ENCODE peak calls at places on chromosomes 5 and 9, in eight cellular contexts. One of them, this sample, is unnamed.

GRCh38 chr9:114643001-114643400 is 14.6 kb downstream of the TEX53 start:
- DNase-seq in IMR-90: no peak
- DNase-seq in mucosa of descending colon: no peak
- DNase-seq in CD8-positive, alpha-beta T cell: no peak
- DNase-seq in GM20000: no peak
- DNase-seq in choroid plexus epithelial cell: no peak
- DNase-seq in ovary: no peak
- DNase-seq in GM23338: no peak
- DNase-seq in this sample: no peak

GRCh38 chr9:7976167-7976755 is 176.7 kb upstream of the DMAC1 start:
- DNase-seq in ovary: no peak
- DNase-seq in mucosa of descending colon: peak
- DNase-seq in choroid plexus epithelial cell: no peak
- DNase-seq in CD8-positive, alpha-beta T cell: peak
- DNase-seq in GM23338: no peak
- DNase-seq in GM20000: peak
- DNase-seq in IMR-90: no peak
- DNase-seq in this sample: no peak

GRCh38 chr9:120768247-120768646 is 25.0 kb downstream of the FBXW2 start:
- DNase-seq in choroid plexus epithelial cell: no peak
- DNase-seq in GM23338: peak
- DNase-seq in GM20000: no peak
- DNase-seq in IMR-90: no peak
- DNase-seq in ovary: no peak
- DNase-seq in mucosa of descending colon: no peak
- DNase-seq in CD8-positive, alpha-beta T cell: no peak
- DNase-seq in this sample: no peak

GRCh38 chr5:1671351-1671750 is 128.3 kb downstream of the MRPL36 start:
- DNase-seq in GM20000: no peak
- DNase-seq in IMR-90: no peak
- DNase-seq in CD8-positive, alpha-beta T cell: no peak
- DNase-seq in mucosa of descending colon: no peak
- DNase-seq in choroid plexus epithelial cell: no peak
- DNase-seq in GM23338: no peak
- DNase-seq in ovary: no peak
- DNase-seq in this sample: no peak

GRCh38 chr5:137015540-137016116 is 483.5 kb downstream of the SPOCK1 start:
- DNase-seq in GM23338: no peak
- DNase-seq in GM20000: no peak
- DNase-seq in choroid plexus epithelial cell: no peak
- DNase-seq in ovary: no peak
- DNase-seq in CD8-positive, alpha-beta T cell: no peak
- DNase-seq in mucosa of descending colon: no peak
- DNase-seq in IMR-90: no peak
- DNase-seq in this sample: no peak

GRCh38 chr5:111353035-111353434 is 128.9 kb downstream of the CAMK4 start:
- DNase-seq in ovary: no peak
- DNase-seq in mucosa of descending colon: no peak
- DNase-seq in GM20000: no peak
- DNase-seq in choroid plexus epithelial cell: peak
- DNase-seq in IMR-90: peak
- DNase-seq in CD8-positive, alpha-beta T cell: no peak
- DNase-seq in GM23338: no peak
- DNase-seq in this sample: no peak

GRCh38 chr9:5360341-5360740 is 20.7 kb upstream of the RLN1 start:
- DNase-seq in IMR-90: no peak
- DNase-seq in CD8-positive, alpha-beta T cell: no peak
- DNase-seq in choroid plexus epithelial cell: no peak
- DNase-seq in GM23338: no peak
- DNase-seq in mucosa of descending colon: no peak
- DNase-seq in GM20000: no peak
- DNase-seq in ovary: no peak
- DNase-seq in this sample: no peak

GRCh38 chr9:94801242-94801641 is 74.7 kb downstream of the AOPEP start:
- DNase-seq in IMR-90: peak
- DNase-seq in GM20000: no peak
- DNase-seq in GM23338: no peak
- DNase-seq in choroid plexus epithelial cell: no peak
- DNase-seq in ovary: no peak
- DNase-seq in CD8-positive, alpha-beta T cell: no peak
- DNase-seq in mucosa of descending colon: no peak
- DNase-seq in this sample: no peak

GRCh38 chr5:59051938-59052337 is 469.1 kb downstream of the RAB3C start:
- DNase-seq in GM23338: no peak
- DNase-seq in GM20000: no peak
- DNase-seq in IMR-90: no peak
- DNase-seq in choroid plexus epithelial cell: no peak
- DNase-seq in ovary: no peak
- DNase-seq in CD8-positive, alpha-beta T cell: no peak
- DNase-seq in mucosa of descending colon: no peak
- DNase-seq in this sample: no peak

GRCh38 chr9:136558373-136558772 is 12.5 kb upstream of the NOTCH1 start:
- DNase-seq in choroid plexus epithelial cell: no peak
- DNase-seq in GM23338: no peak
- DNase-seq in IMR-90: no peak
- DNase-seq in CD8-positive, alpha-beta T cell: no peak
- DNase-seq in GM20000: no peak
- DNase-seq in mucosa of descending colon: no peak
- DNase-seq in ovary: no peak
- DNase-seq in this sample: no peak

GRCh38 chr9:36276840-36277239 is 18.6 kb upstream of the GNE start:
- DNase-seq in mucosa of descending colon: peak
- DNase-seq in GM20000: no peak
- DNase-seq in ovary: no peak
- DNase-seq in GM23338: peak
- DNase-seq in CD8-positive, alpha-beta T cell: no peak
- DNase-seq in choroid plexus epithelial cell: peak
- DNase-seq in IMR-90: peak
- DNase-seq in this sample: no peak

GRCh38 chr5:102955463-102955862 is 164.5 kb downstream of the GIN1 start:
- DNase-seq in GM20000: no peak
- DNase-seq in mucosa of descending colon: no peak
- DNase-seq in IMR-90: no peak
- DNase-seq in choroid plexus epithelial cell: no peak
- DNase-seq in GM23338: no peak
- DNase-seq in CD8-positive, alpha-beta T cell: no peak
- DNase-seq in ovary: no peak
- DNase-seq in this sample: no peak

GRCh38 chr5:7210549-7210948 is 185.4 kb upstream of the ADCY2 start:
- DNase-seq in mucosa of descending colon: no peak
- DNase-seq in GM20000: no peak
- DNase-seq in CD8-positive, alpha-beta T cell: no peak
- DNase-seq in ovary: no peak
- DNase-seq in IMR-90: no peak
- DNase-seq in GM23338: no peak
- DNase-seq in choroid plexus epithelial cell: no peak
- DNase-seq in this sample: no peak

GRCh38 chr9:656918-657583 is 184.4 kb upstream of the DMRT1 start:
- DNase-seq in mucosa of descending colon: no peak
- DNase-seq in GM20000: no peak
- DNase-seq in ovary: no peak
- DNase-seq in CD8-positive, alpha-beta T cell: no peak
- DNase-seq in IMR-90: no peak
- DNase-seq in GM23338: no peak
- DNase-seq in choroid plexus epithelial cell: no peak
- DNase-seq in this sample: no peak

GRCh38 chr5:37816331-37816730 is 23.5 kb downstream of the GDNF start:
- DNase-seq in GM23338: no peak
- DNase-seq in ovary: no peak
- DNase-seq in IMR-90: no peak
- DNase-seq in GM20000: no peak
- DNase-seq in mucosa of descending colon: no peak
- DNase-seq in choroid plexus epithelial cell: no peak
- DNase-seq in CD8-positive, alpha-beta T cell: no peak
- DNase-seq in this sample: no peak

GRCh38 chr5:6729400-6730310 is 16.4 kb downstream of the TENT4A start:
- DNase-seq in IMR-90: no peak
- DNase-seq in CD8-positive, alpha-beta T cell: peak
- DNase-seq in ovary: no peak
- DNase-seq in GM20000: no peak
- DNase-seq in choroid plexus epithelial cell: no peak
- DNase-seq in GM23338: no peak
- DNase-seq in mucosa of descending colon: peak
- DNase-seq in this sample: no peak

GRCh38 chr9:81601639-81602623 is 87.4 kb downstream of the TLE1 start:
- DNase-seq in GM23338: no peak
- DNase-seq in IMR-90: peak
- DNase-seq in GM20000: no peak
- DNase-seq in mucosa of descending colon: no peak
- DNase-seq in ovary: no peak
- DNase-seq in choroid plexus epithelial cell: peak
- DNase-seq in CD8-positive, alpha-beta T cell: no peak
- DNase-seq in this sample: no peak

GRCh38 chr9:132894343-132894742 is 15.6 kb downstream of the SPACA9 start:
- DNase-seq in ovary: peak
- DNase-seq in GM23338: no peak
- DNase-seq in CD8-positive, alpha-beta T cell: no peak
- DNase-seq in mucosa of descending colon: peak
- DNase-seq in IMR-90: no peak
- DNase-seq in choroid plexus epithelial cell: no peak
- DNase-seq in GM20000: no peak
- DNase-seq in this sample: no peak

GRCh38 chr5:103411721-103412120 is 150.9 kb downstream of the NUDT12 start:
- DNase-seq in GM20000: no peak
- DNase-seq in GM23338: no peak
- DNase-seq in CD8-positive, alpha-beta T cell: no peak
- DNase-seq in choroid plexus epithelial cell: no peak
- DNase-seq in ovary: no peak
- DNase-seq in IMR-90: no peak
- DNase-seq in mucosa of descending colon: no peak
- DNase-seq in this sample: no peak

GRCh38 chr9:131012396-131012917 is 3.5 kb downstream of the LAMC3 start:
- DNase-seq in choroid plexus epithelial cell: peak
- DNase-seq in GM20000: no peak
- DNase-seq in IMR-90: no peak
- DNase-seq in mucosa of descending colon: no peak
- DNase-seq in ovary: no peak
- DNase-seq in CD8-positive, alpha-beta T cell: no peak
- DNase-seq in GM23338: peak
- DNase-seq in this sample: no peak

GRCh38 chr5:179061025-179061424 is 852 bp downstream of the ZNF354C start:
- DNase-seq in CD8-positive, alpha-beta T cell: no peak
- DNase-seq in IMR-90: no peak
- DNase-seq in mucosa of descending colon: no peak
- DNase-seq in GM23338: no peak
- DNase-seq in choroid plexus epithelial cell: no peak
- DNase-seq in GM20000: no peak
- DNase-seq in ovary: peak
- DNase-seq in this sample: no peak

GRCh38 chr5:16673241-16673998 is 56.6 kb upstream of the RETREG1 start:
- DNase-seq in GM20000: no peak
- DNase-seq in ovary: no peak
- DNase-seq in mucosa of descending colon: peak
- DNase-seq in GM23338: no peak
- DNase-seq in CD8-positive, alpha-beta T cell: peak
- DNase-seq in IMR-90: no peak
- DNase-seq in choroid plexus epithelial cell: no peak
- DNase-seq in this sample: no peak

GRCh38 chr5:10352404-10353240 is 873 bp upstream of the MARCHF6 start:
- DNase-seq in ovary: no peak
- DNase-seq in GM23338: peak
- DNase-seq in choroid plexus epithelial cell: peak
- DNase-seq in CD8-positive, alpha-beta T cell: no peak
- DNase-seq in mucosa of descending colon: no peak
- DNase-seq in GM20000: no peak
- DNase-seq in IMR-90: peak
- DNase-seq in this sample: no peak

GRCh38 chr5:69024241-69024651 is 69.6 kb upstream of the SLC30A5 start:
- DNase-seq in choroid plexus epithelial cell: peak
- DNase-seq in GM20000: peak
- DNase-seq in mucosa of descending colon: peak
- DNase-seq in ovary: no peak
- DNase-seq in IMR-90: peak
- DNase-seq in GM23338: peak
- DNase-seq in CD8-positive, alpha-beta T cell: no peak
- DNase-seq in this sample: no peak
- TF ChIP-seq CTCF in choroid plexus epithelial cell: peak
- TF ChIP-seq CTCF in GM20000: peak
- TF ChIP-seq CTCF in mucosa of descending colon: peak
- TF ChIP-seq CTCF in ovary: no peak
- TF ChIP-seq CTCF in IMR-90: peak
- TF ChIP-seq CTCF in GM23338: peak
- TF ChIP-seq CTCF in CD8-positive, alpha-beta T cell: peak
- TF ChIP-seq CTCF in this sample: peak

DNA sequence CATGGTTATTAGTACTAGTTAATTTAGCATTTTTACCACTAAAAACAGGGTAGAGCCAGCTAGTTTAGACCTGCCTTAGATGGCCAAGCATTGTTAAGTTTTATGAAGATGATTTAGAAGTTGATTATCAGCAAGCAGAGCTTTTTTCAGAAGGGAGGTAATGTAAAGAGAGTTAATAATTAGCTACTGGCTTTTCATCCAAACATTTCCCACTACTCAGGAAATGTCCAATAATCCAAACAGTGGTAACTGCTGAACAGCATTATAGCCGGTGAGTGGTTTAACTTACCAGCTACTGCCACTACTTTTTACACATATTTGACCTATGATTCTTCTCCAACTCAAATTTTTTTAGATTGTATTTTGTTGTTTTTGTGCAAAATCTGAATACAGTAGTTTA is 1.7 kb downstream of the ITGA1 start:
- DNase-seq in GM20000: no peak
- DNase-seq in GM23338: no peak
- DNase-seq in mucosa of descending colon: no peak
- DNase-seq in ovary: no peak
- DNase-seq in IMR-90: no peak
- DNase-seq in CD8-positive, alpha-beta T cell: no peak
- DNase-seq in choroid plexus epithelial cell: no peak
- DNase-seq in this sample: no peak
- TF ChIP-seq CTCF in GM20000: no peak
- TF ChIP-seq CTCF in GM23338: no peak
- TF ChIP-seq CTCF in mucosa of descending colon: no peak
- TF ChIP-seq CTCF in ovary: no peak
- TF ChIP-seq CTCF in IMR-90: no peak
- TF ChIP-seq CTCF in CD8-positive, alpha-beta T cell: no peak
- TF ChIP-seq CTCF in choroid plexus epithelial cell: no peak
- TF ChIP-seq CTCF in this sample: no peak

DNA sequence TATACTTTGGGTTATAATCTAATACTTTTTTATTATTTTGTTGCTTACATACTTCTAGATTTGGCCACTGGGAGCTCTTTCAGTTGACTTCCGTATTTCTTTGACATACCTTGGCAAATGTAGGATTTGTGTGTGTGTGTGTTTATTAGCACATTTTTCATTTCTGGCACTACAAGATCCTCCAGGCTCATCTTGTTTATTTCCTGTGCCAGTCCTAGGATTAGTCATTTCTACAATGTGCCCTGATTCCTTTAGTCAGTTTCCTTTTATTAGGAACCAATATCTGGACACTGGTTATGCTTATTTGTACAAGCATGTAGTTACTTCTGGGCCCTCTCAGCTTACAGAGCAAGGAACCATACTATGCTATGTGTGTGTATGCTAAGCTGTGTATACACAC is 135.1 kb upstream of the CDKN2B start:
- DNase-seq in CD8-positive, alpha-beta T cell: no peak
- DNase-seq in mucosa of descending colon: no peak
- DNase-seq in ovary: no peak
- DNase-seq in IMR-90: peak
- DNase-seq in choroid plexus epithelial cell: no peak
- DNase-seq in GM20000: no peak
- DNase-seq in GM23338: no peak
- DNase-seq in this sample: no peak
- TF ChIP-seq CTCF in CD8-positive, alpha-beta T cell: no peak
- TF ChIP-seq CTCF in mucosa of descending colon: no peak
- TF ChIP-seq CTCF in ovary: no peak
- TF ChIP-seq CTCF in IMR-90: no peak
- TF ChIP-seq CTCF in choroid plexus epithelial cell: no peak
- TF ChIP-seq CTCF in GM20000: no peak
- TF ChIP-seq CTCF in GM23338: no peak
- TF ChIP-seq CTCF in this sample: no peak

GRCh38 chr9:101427957-101428655 is 7.5 kb downstream of the ALDOB start:
- DNase-seq in GM23338: no peak
- DNase-seq in GM20000: no peak
- DNase-seq in IMR-90: no peak
- DNase-seq in CD8-positive, alpha-beta T cell: no peak
- DNase-seq in mucosa of descending colon: no peak
- DNase-seq in choroid plexus epithelial cell: no peak
- DNase-seq in ovary: no peak
- DNase-seq in this sample: no peak
- TF ChIP-seq CTCF in GM23338: no peak
- TF ChIP-seq CTCF in GM20000: no peak
- TF ChIP-seq CTCF in IMR-90: no peak
- TF ChIP-seq CTCF in CD8-positive, alpha-beta T cell: no peak
- TF ChIP-seq CTCF in mucosa of descending colon: no peak
- TF ChIP-seq CTCF in choroid plexus epithelial cell: no peak
- TF ChIP-seq CTCF in ovary: no peak
- TF ChIP-seq CTCF in this sample: no peak